ENCODE peak calls at places on chromosome 19, in eight cellular contexts. One of them, this sample, is unnamed.
A peak's percentile ranks its signal among the peaks of the same experiment; 100 is the strongest.

GRCh38 chr19:33463194-33463593 is 58.4 kb downstream of the PEPD start:
- DNase-seq in WERI-Rb-1: no peak
- DNase-seq in AG10803: no peak
- DNase-seq in cardiac muscle cell: no peak
- DNase-seq in HL-60: no peak
- DNase-seq in AG04450: no peak
- DNase-seq in uterus: no peak
- DNase-seq in cardiac fibroblast: no peak
- DNase-seq in this sample: no peak

GRCh38 chr19:30305346-30306060 is 66.7 kb upstream of the ZNF536 start:
- DNase-seq in cardiac fibroblast: no peak
- DNase-seq in AG04450: no peak
- DNase-seq in HL-60: no peak
- DNase-seq in cardiac muscle cell: no peak
- DNase-seq in AG10803: no peak
- DNase-seq in WERI-Rb-1: peak; percentile 73
- DNase-seq in uterus: no peak
- DNase-seq in this sample: no peak

GRCh38 chr19:44740351-44740824 is 8.1 kb upstream of the BCL3 start:
- DNase-seq in AG10803: no peak
- DNase-seq in cardiac fibroblast: no peak
- DNase-seq in HL-60: no peak
- DNase-seq in cardiac muscle cell: no peak
- DNase-seq in uterus: no peak
- DNase-seq in AG04450: no peak
- DNase-seq in WERI-Rb-1: no peak
- DNase-seq in this sample: no peak

GRCh38 chr19:48982280-48982679 is 10.8 kb downstream of the GYS1 start:
- DNase-seq in HL-60: no peak
- DNase-seq in WERI-Rb-1: peak; percentile 40
- DNase-seq in cardiac fibroblast: no peak
- DNase-seq in uterus: no peak
- DNase-seq in cardiac muscle cell: peak; percentile 20
- DNase-seq in AG04450: no peak
- DNase-seq in AG10803: no peak
- DNase-seq in this sample: no peak

GRCh38 chr19:1719519-1719918 is 33.8 kb upstream of the ONECUT3 start:
- DNase-seq in AG04450: no peak
- DNase-seq in WERI-Rb-1: no peak
- DNase-seq in AG10803: no peak
- DNase-seq in cardiac fibroblast: no peak
- DNase-seq in cardiac muscle cell: no peak
- DNase-seq in uterus: no peak
- DNase-seq in HL-60: no peak
- DNase-seq in this sample: no peak

GRCh38 chr19:43502419-43502976 is 2.0 kb downstream of the PHLDB3 start:
- DNase-seq in AG04450: no peak
- DNase-seq in cardiac fibroblast: no peak
- DNase-seq in AG10803: no peak
- DNase-seq in WERI-Rb-1: no peak
- DNase-seq in cardiac muscle cell: no peak
- DNase-seq in HL-60: no peak
- DNase-seq in uterus: no peak
- DNase-seq in this sample: no peak

GRCh38 chr19:7177926-7178325 is 108.4 kb downstream of the ZNF557 start:
- DNase-seq in cardiac fibroblast: peak; percentile 50
- DNase-seq in AG10803: peak; percentile 74
- DNase-seq in cardiac muscle cell: no peak
- DNase-seq in HL-60: no peak
- DNase-seq in uterus: peak; percentile 73
- DNase-seq in AG04450: no peak
- DNase-seq in WERI-Rb-1: no peak
- DNase-seq in this sample: peak; percentile 46

GRCh38 chr19:50008532-50008931 is 16.6 kb downstream of the VRK3 start:
- DNase-seq in WERI-Rb-1: peak; percentile 69
- DNase-seq in AG04450: no peak
- DNase-seq in cardiac muscle cell: peak; percentile 14
- DNase-seq in AG10803: no peak
- DNase-seq in cardiac fibroblast: peak; percentile 12
- DNase-seq in uterus: no peak
- DNase-seq in HL-60: peak; percentile 18
- DNase-seq in this sample: no peak

GRCh38 chr19:45883881-45884681 is 1.9 kb downstream of the IRF2BP1 start:
- DNase-seq in AG04450: no peak
- DNase-seq in WERI-Rb-1: no peak
- DNase-seq in HL-60: no peak
- DNase-seq in cardiac fibroblast: no peak
- DNase-seq in uterus: no peak
- DNase-seq in AG10803: no peak
- DNase-seq in cardiac muscle cell: no peak
- DNase-seq in this sample: no peak
- H3K4me3 ChIP-seq in AG04450: no peak overlapping the region
- H3K4me3 ChIP-seq in WERI-Rb-1: no peak overlapping the region
- H3K4me3 ChIP-seq in HL-60: no peak overlapping the region
- H3K4me3 ChIP-seq in cardiac fibroblast: no peak overlapping the region
- H3K4me3 ChIP-seq in uterus: no peak overlapping the region
- H3K4me3 ChIP-seq in AG10803: peak overlapping the region; percentile 33
- H3K4me3 ChIP-seq in cardiac muscle cell: no peak overlapping the region
- H3K4me3 ChIP-seq in this sample: no peak overlapping the region

GRCh38 chr19:41431426-41432386 is 4.5 kb upstream of the B3GNT8 start:
- DNase-seq in AG10803: peak; percentile 54
- DNase-seq in AG04450: no peak
- DNase-seq in cardiac fibroblast: peak; percentile 57
- DNase-seq in HL-60: peak; percentile 80
- DNase-seq in uterus: no peak
- DNase-seq in cardiac muscle cell: peak; percentile 96
- DNase-seq in WERI-Rb-1: no peak
- DNase-seq in this sample: no peak
- TF ChIP-seq CTCF in AG10803: peak; percentile 49
- TF ChIP-seq CTCF in AG04450: peak; percentile 50
- TF ChIP-seq CTCF in cardiac fibroblast: peak; percentile 35
- TF ChIP-seq CTCF in HL-60: peak; percentile 32
- TF ChIP-seq CTCF in uterus: no peak
- TF ChIP-seq CTCF in cardiac muscle cell: peak; percentile 41
- TF ChIP-seq CTCF in WERI-Rb-1: peak; percentile 31
- TF ChIP-seq CTCF in this sample: peak; percentile 48

GRCh38 chr19:20273376-20273775 is 106.4 kb downstream of the ZNF486 start:
- DNase-seq in AG04450: no peak
- DNase-seq in WERI-Rb-1: no peak
- DNase-seq in AG10803: no peak
- DNase-seq in cardiac fibroblast: no peak
- DNase-seq in HL-60: no peak
- DNase-seq in uterus: no peak
- DNase-seq in cardiac muscle cell: no peak
- DNase-seq in this sample: no peak

GRCh38 chr19:20271215-20271926 is 104.4 kb downstream of the ZNF486 start:
- DNase-seq in HL-60: no peak
- DNase-seq in cardiac muscle cell: no peak
- DNase-seq in cardiac fibroblast: no peak
- DNase-seq in AG10803: no peak
- DNase-seq in uterus: no peak
- DNase-seq in AG04450: no peak
- DNase-seq in WERI-Rb-1: no peak
- DNase-seq in this sample: no peak

GRCh38 chr19:20273951-20274578 is 107.1 kb downstream of the ZNF486 start:
- DNase-seq in uterus: no peak
- DNase-seq in cardiac muscle cell: no peak
- DNase-seq in AG10803: no peak
- DNase-seq in HL-60: no peak
- DNase-seq in cardiac fibroblast: no peak
- DNase-seq in AG04450: no peak
- DNase-seq in WERI-Rb-1: no peak
- DNase-seq in this sample: no peak

DNA sequence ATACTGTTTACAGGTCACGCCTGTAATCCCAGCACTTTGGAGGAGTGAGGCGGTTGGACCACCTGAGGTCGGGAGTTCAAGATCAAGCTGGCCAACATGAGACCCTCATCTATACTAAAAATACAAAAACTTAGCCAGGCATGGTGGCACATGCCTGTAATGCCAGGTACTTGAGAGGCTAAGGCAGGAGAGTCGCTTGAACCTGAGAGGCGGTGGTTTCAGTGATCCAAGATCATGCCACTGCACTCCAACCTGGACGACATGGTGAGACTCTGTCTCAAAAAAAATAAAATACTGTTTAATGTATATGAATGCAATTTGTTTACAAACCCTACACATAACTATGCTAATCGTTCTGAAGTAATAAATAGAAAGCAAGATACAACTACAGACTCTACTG is 102.4 kb downstream of the ZNF486 start:
- DNase-seq in uterus: no peak
- DNase-seq in AG10803: no peak
- DNase-seq in cardiac fibroblast: no peak
- DNase-seq in WERI-Rb-1: no peak
- DNase-seq in cardiac muscle cell: no peak
- DNase-seq in AG04450: no peak
- DNase-seq in HL-60: no peak
- DNase-seq in this sample: no peak
- H3K4me3 ChIP-seq in uterus: no peak overlapping the region
- H3K4me3 ChIP-seq in AG10803: no peak overlapping the region
- H3K4me3 ChIP-seq in cardiac fibroblast: no peak overlapping the region
- H3K4me3 ChIP-seq in WERI-Rb-1: no peak overlapping the region
- H3K4me3 ChIP-seq in cardiac muscle cell: no peak overlapping the region
- H3K4me3 ChIP-seq in AG04450: no peak overlapping the region
- H3K4me3 ChIP-seq in HL-60: no peak overlapping the region
- H3K4me3 ChIP-seq in this sample: no peak overlapping the region

DNA sequence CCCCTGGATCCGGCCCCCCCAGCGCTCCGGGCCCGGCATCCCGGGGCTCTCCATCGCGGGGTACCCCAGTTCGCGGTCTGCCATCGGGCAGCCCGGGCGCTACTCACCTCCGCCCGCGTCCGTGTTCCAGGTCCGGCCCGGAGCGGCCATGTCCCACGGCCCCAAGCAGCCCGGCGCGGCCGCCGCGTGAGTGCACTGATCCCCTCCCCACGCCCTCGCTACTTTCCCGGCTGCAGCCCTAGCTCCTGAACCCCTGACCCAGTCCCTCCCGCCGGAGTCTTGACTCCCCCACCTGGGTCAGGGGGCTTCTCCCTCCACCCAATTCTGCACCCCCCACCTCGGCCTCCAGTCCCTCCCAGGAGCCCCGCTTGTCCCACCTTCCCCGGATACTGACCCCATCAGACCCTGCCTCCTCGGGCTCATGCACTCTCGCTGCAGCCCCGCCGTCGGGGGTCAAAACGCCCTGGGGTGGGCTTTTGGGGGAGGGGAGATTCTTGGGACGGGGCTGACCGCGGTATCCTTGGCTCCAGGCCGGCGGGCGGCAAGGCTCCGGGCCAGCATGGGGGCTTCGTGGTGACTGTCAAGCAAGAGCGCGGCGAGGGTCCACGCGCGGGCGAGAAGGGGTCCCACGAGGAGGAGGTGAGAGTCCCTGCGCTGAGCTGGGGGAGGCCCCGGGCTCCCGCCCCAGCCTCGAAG is 566 bp downstream of the HMG20B start:
- DNase-seq in WERI-Rb-1: no peak
- DNase-seq in uterus: peak; percentile 36
- DNase-seq in HL-60: peak; percentile 9
- DNase-seq in AG04450: no peak
- DNase-seq in AG10803: no peak
- DNase-seq in cardiac fibroblast: no peak
- DNase-seq in cardiac muscle cell: peak; percentile 46
- DNase-seq in this sample: no peak
- TF ChIP-seq CTCF in WERI-Rb-1: no peak
- TF ChIP-seq CTCF in uterus: no peak
- TF ChIP-seq CTCF in HL-60: no peak
- TF ChIP-seq CTCF in AG04450: no peak
- TF ChIP-seq CTCF in AG10803: no peak
- TF ChIP-seq CTCF in cardiac fibroblast: no peak
- TF ChIP-seq CTCF in cardiac muscle cell: no peak
- TF ChIP-seq CTCF in this sample: no peak

GRCh38 chr19:19529783-19530422 is 1.2 kb downstream of the YJEFN3 start:
- DNase-seq in WERI-Rb-1: no peak
- DNase-seq in AG04450: no peak
- DNase-seq in HL-60: no peak
- DNase-seq in uterus: no peak
- DNase-seq in AG10803: no peak
- DNase-seq in cardiac fibroblast: no peak
- DNase-seq in cardiac muscle cell: no peak
- DNase-seq in this sample: no peak

GRCh38 chr19:19527674-19528625 is 761 bp upstream of the YJEFN3 start:
- DNase-seq in uterus: no peak
- DNase-seq in HL-60: no peak
- DNase-seq in AG04450: no peak
- DNase-seq in cardiac muscle cell: no peak
- DNase-seq in AG10803: no peak
- DNase-seq in cardiac fibroblast: no peak
- DNase-seq in WERI-Rb-1: no peak
- DNase-seq in this sample: no peak

GRCh38 chr19:19527371-19527656 is 1.4 kb upstream of the YJEFN3 start:
- DNase-seq in uterus: no peak
- DNase-seq in HL-60: no peak
- DNase-seq in cardiac muscle cell: no peak
- DNase-seq in AG04450: no peak
- DNase-seq in WERI-Rb-1: no peak
- DNase-seq in cardiac fibroblast: no peak
- DNase-seq in AG10803: no peak
- DNase-seq in this sample: no peak

GRCh38 chr19:19530423-19530804 is 1.7 kb downstream of the YJEFN3 start:
- DNase-seq in WERI-Rb-1: no peak
- DNase-seq in AG10803: no peak
- DNase-seq in uterus: no peak
- DNase-seq in cardiac muscle cell: no peak
- DNase-seq in HL-60: no peak
- DNase-seq in cardiac fibroblast: peak; percentile 28
- DNase-seq in AG04450: no peak
- DNase-seq in this sample: no peak

DNA sequence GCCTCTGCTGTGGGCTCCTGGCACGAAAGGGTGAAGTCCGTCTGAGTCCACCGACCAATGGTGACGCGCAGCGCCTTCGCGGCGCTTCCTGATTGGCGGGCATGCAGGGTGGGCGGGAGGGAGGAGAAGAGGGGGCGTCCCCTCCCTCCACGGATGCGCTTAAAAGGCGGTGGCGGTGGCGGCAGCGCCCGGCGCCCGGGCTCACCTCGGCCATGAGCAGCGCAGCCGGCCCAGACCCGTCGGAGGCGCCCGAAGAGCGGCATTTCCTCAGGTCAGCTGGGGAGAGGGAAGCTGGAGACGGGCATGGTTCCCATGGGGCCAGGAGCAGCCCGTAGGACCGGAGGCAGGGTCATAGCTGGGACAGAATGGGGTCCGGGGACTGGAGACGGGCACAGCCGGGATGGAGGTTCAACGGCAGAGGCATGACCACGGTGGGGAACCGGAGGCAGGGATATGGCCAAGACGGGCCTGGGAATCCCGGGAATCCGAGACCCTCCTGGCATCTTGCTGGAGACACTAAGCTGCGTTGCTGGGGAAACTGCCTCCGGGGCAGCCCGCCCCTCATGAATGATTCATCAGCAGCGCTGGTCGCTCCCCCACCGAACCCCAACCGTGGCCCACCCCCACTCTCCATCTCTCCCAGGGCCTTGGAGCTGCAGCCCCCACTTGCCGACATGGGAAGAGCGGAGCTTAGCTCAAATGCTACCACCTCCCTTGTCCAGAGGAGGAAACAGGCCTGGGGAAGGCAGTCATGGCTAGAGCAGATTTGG is at the start of gene YJEFN3:
- DNase-seq in AG04450: no peak
- DNase-seq in cardiac muscle cell: no peak
- DNase-seq in uterus: no peak
- DNase-seq in HL-60: no peak
- DNase-seq in WERI-Rb-1: peak; percentile 66
- DNase-seq in cardiac fibroblast: no peak
- DNase-seq in AG10803: no peak
- DNase-seq in this sample: no peak
- H3K4me3 ChIP-seq in AG04450: no peak within 1 kb of the TSS
- H3K4me3 ChIP-seq in cardiac muscle cell: no peak within 1 kb of the TSS
- H3K4me3 ChIP-seq in uterus: no peak within 1 kb of the TSS
- H3K4me3 ChIP-seq in HL-60: no peak within 1 kb of the TSS
- H3K4me3 ChIP-seq in WERI-Rb-1: peak within 1 kb of the TSS; percentile 20
- H3K4me3 ChIP-seq in cardiac fibroblast: no peak within 1 kb of the TSS
- H3K4me3 ChIP-seq in AG10803: no peak within 1 kb of the TSS
- H3K4me3 ChIP-seq in this sample: peak within 1 kb of the TSS; percentile 31

This sample was measured in retinal pigment epithelial cell.